ENCODE peak calls at places on chromosomes 6 and 20, in nine cellular contexts. C is NCI-H1694 treated with DMSO at 0.1 percent for 48 hours; A is ACHN; Y is CD8-positive, alpha-beta memory T cell; X is naive B cell; I is GM12892; G is GM03348; Z is fibroblast of the conjunctiva; Q is kidney tubule cell. M is an unnamed sample.

GRCh38 chr20:41072099-41072798 is 43.6 kb downstream of the TOP1 start:
- DNase-seq in C (no peak), A (no peak), Y (no peak), X (no peak), I (no peak), G (peak), Z (peak), Q (peak), M (peak)

GRCh38 chr6:163543311-163543710 is 128.8 kb downstream of the QKI start:
- DNase-seq in C (no peak), A (no peak), Y (no peak), X (no peak), I (no peak), G (no peak), Z (no peak), Q (no peak), M (no peak)

GRCh38 chr6:109073344-109074235 is 21.1 kb downstream of the SESN1 start:
- DNase-seq in C (peak), A (peak), Y (peak), X (peak), I (no peak), G (peak), Z (peak), Q (peak), M (peak)

GRCh38 chr6:67933278-67933677 is 701.8 kb upstream of the ADGRB3 start:
- DNase-seq in C (no peak), A (peak), Y (no peak), X (no peak), I (no peak), G (no peak), Z (no peak), Q (no peak), M (no peak)

GRCh38 chr6:26121141-26122004 is 34.1 kb downstream of the HFE start:
- DNase-seq in C (no peak), A (peak), Y (no peak), X (no peak), I (no peak), G (no peak), Z (no peak), Q (peak), M (peak)

GRCh38 chr6:32938494-32938893 is 2.3 kb downstream of the HLA-DMB start:
- DNase-seq in C (no peak), A (no peak), Y (no peak), X (no peak), I (no peak), G (no peak), Z (no peak), Q (no peak), M (no peak)

GRCh38 chr20:24772667-24773066 is 176.4 kb upstream of the CST7 start:
- DNase-seq in C (no peak), A (no peak), Y (no peak), X (no peak), I (no peak), G (no peak), Z (no peak), Q (no peak), M (no peak)

GRCh38 chr6:100617633-100618348 is 153.1 kb upstream of the SIM1 start:
- DNase-seq in C (no peak), A (no peak), Y (no peak), X (no peak), I (no peak), G (no peak), Z (no peak), Q (peak), M (peak)

GRCh38 chr6:152170702-152171667 is 363.5 kb downstream of the ESR1 start:
- DNase-seq in C (no peak), A (no peak), Y (no peak), X (no peak), I (peak), G (no peak), Z (no peak), Q (peak), M (no peak)

GRCh38 chr6:49541936-49542335 is 8.5 kb upstream of the C6orf141 start:
- DNase-seq in C (no peak), A (no peak), Y (no peak), X (no peak), I (no peak), G (no peak), Z (no peak), Q (peak), M (no peak)

GRCh38 chr20:56922497-56922896 is 293.4 kb downstream of the TFAP2C start:
- DNase-seq in C (no peak), A (no peak), Y (no peak), X (no peak), I (no peak), G (no peak), Z (no peak), Q (no peak), M (no peak)

GRCh38 chr20:25685276-25686080 is 11.2 kb downstream of the ZNF337 start:
- DNase-seq in C (no peak), A (no peak), Y (no peak), X (no peak), I (no peak), G (no peak), Z (no peak), Q (no peak), M (no peak)

GRCh38 chr6:64294034-64294433 is 658.4 kb downstream of the PHF3 start:
- DNase-seq in C (no peak), A (no peak), Y (no peak), X (no peak), I (no peak), G (no peak), Z (no peak), Q (no peak), M (no peak)

GRCh38 chr6:170152111-170152926 is 138.6 kb downstream of the DLL1 start:
- DNase-seq in C (no peak), A (no peak), Y (no peak), X (no peak), I (no peak), G (no peak), Z (no peak), Q (peak), M (no peak)

GRCh38 chr6:11233936-11234573 is 1.6 kb upstream of the NEDD9 start:
- DNase-seq in C (no peak), A (no peak), Y (no peak), X (no peak), I (no peak), G (no peak), Z (no peak), Q (peak), M (no peak)

GRCh38 chr6:146650799-146651481 is 52.2 kb downstream of the ADGB start:
- DNase-seq in C (no peak), A (no peak), Y (no peak), X (no peak), I (no peak), G (peak), Z (no peak), Q (peak), M (no peak)

GRCh38 chr6:7246401-7247178 is 66.4 kb downstream of the SSR1 start:
- DNase-seq in C (no peak), A (no peak), Y (no peak), X (no peak), I (no peak), G (no peak), Z (no peak), Q (no peak), M (no peak)

GRCh38 chr6:140051521-140052455 is 677.3 kb upstream of the CITED2 start:
- DNase-seq in C (peak), A (peak), Y (no peak), X (no peak), I (no peak), G (peak), Z (peak), Q (peak), M (peak)

GRCh38 chr6:71855406-71855805 is 30.9 kb upstream of the RIMS1 start:
- DNase-seq in C (no peak), A (no peak), Y (no peak), X (no peak), I (no peak), G (peak), Z (no peak), Q (no peak), M (peak)

GRCh38 chr20:8414611-8415274 is 282.7 kb downstream of the PLCB1 start:
- DNase-seq in C (no peak), A (no peak), Y (no peak), X (no peak), I (no peak), G (peak), Z (peak), Q (peak), M (peak)

GRCh38 chr6:13234130-13234529 is 94.2 kb downstream of the TBC1D7 start:
- DNase-seq in C (no peak), A (no peak), Y (no peak), X (no peak), I (no peak), G (peak), Z (no peak), Q (no peak), M (peak)

GRCh38 chr6:28710466-28711191 is 184.9 kb downstream of the GPX5 start:
- DNase-seq in C (peak), A (no peak), Y (no peak), X (no peak), I (no peak), G (no peak), Z (peak), Q (peak), M (peak)

GRCh38 chr6:35730745-35731413 is 6.0 kb upstream of the ARMC12 start:
- DNase-seq in C (no peak), A (no peak), Y (peak), X (no peak), I (no peak), G (no peak), Z (no peak), Q (no peak), M (no peak)

GRCh38 chr6:147204060-147204785 is at the start of gene STXBP5:
- DNase-seq in C (no peak), A (peak), Y (peak), X (peak), I (no peak), G (peak), Z (no peak), Q (peak), M (peak)

GRCh38 chr6:162899148-162899547 is 171.4 kb downstream of the PACRG start:
- DNase-seq in C (no peak), A (no peak), Y (no peak), X (no peak), I (no peak), G (no peak), Z (no peak), Q (no peak), M (no peak)

GRCh38 chr20:42340358-42340757 is 722.2 kb upstream of the CHD6 start:
- DNase-seq in C (no peak), A (no peak), Y (no peak), X (no peak), I (no peak), G (no peak), Z (no peak), Q (no peak), M (no peak)

GRCh38 chr20:14049111-14049510 is 53.8 kb downstream of the MACROD2 start:
- DNase-seq in C (no peak), A (no peak), Y (no peak), X (no peak), I (no peak), G (no peak), Z (no peak), Q (no peak), M (no peak)

GRCh38 chr20:3563548-3564177 is 92.8 kb downstream of the ATRN start:
- DNase-seq in C (peak), A (peak), Y (peak), X (peak), I (no peak), G (peak), Z (peak), Q (peak), M (peak)

GRCh38 chr6:16591681-16592549 is 169.3 kb downstream of the ATXN1 start:
- DNase-seq in C (no peak), A (no peak), Y (no peak), X (peak), I (peak), G (no peak), Z (no peak), Q (no peak), M (no peak)

M was measured in HFFc6.